ENCODE peak calls at places on chromosomes 1 and 21, in six cellular contexts. One of them, this sample, is unnamed.

GRCh38 chr1:202213361-202214088 is 19.9 kb downstream of the LGR6 start:
- DNase-seq in iPS DF 19.7: peak
- DNase-seq in fibroblast of lung: no peak
- DNase-seq in NCI-H1092: no peak
- DNase-seq in CD8-positive, alpha-beta T cell: no peak
- DNase-seq in HEK293T: peak
- DNase-seq in this sample: no peak

GRCh38 chr21:44082648-44083436 is 24.4 kb upstream of the PWP2 start:
- DNase-seq in CD8-positive, alpha-beta T cell: no peak
- DNase-seq in HEK293T: no peak
- DNase-seq in NCI-H1092: no peak
- DNase-seq in fibroblast of lung: no peak
- DNase-seq in iPS DF 19.7: no peak
- DNase-seq in this sample: no peak

GRCh38 chr1:2046225-2046917 is 3.8 kb upstream of the PRKCZ start:
- DNase-seq in iPS DF 19.7: peak
- DNase-seq in HEK293T: peak
- DNase-seq in CD8-positive, alpha-beta T cell: peak
- DNase-seq in fibroblast of lung: peak
- DNase-seq in NCI-H1092: no peak
- DNase-seq in this sample: no peak

GRCh38 chr1:41200728-41201127 is 41.4 kb downstream of the SCMH1 start:
- DNase-seq in iPS DF 19.7: no peak
- DNase-seq in CD8-positive, alpha-beta T cell: no peak
- DNase-seq in fibroblast of lung: no peak
- DNase-seq in HEK293T: no peak
- DNase-seq in NCI-H1092: no peak
- DNase-seq in this sample: no peak

GRCh38 chr1:160189649-160190625 is at the start of gene CASQ1:
- DNase-seq in CD8-positive, alpha-beta T cell: no peak
- DNase-seq in HEK293T: no peak
- DNase-seq in NCI-H1092: no peak
- DNase-seq in fibroblast of lung: peak
- DNase-seq in iPS DF 19.7: no peak
- DNase-seq in this sample: no peak

GRCh38 chr1:27569088-27569459 is 34.9 kb downstream of the AHDC1 start:
- DNase-seq in NCI-H1092: no peak
- DNase-seq in iPS DF 19.7: no peak
- DNase-seq in HEK293T: no peak
- DNase-seq in CD8-positive, alpha-beta T cell: no peak
- DNase-seq in fibroblast of lung: peak
- DNase-seq in this sample: no peak

GRCh38 chr21:34536820-34537219 is 24.8 kb upstream of the KCNE1 start:
- DNase-seq in iPS DF 19.7: no peak
- DNase-seq in NCI-H1092: no peak
- DNase-seq in fibroblast of lung: no peak
- DNase-seq in HEK293T: no peak
- DNase-seq in CD8-positive, alpha-beta T cell: no peak
- DNase-seq in this sample: no peak

GRCh38 chr1:94974224-94974623 is 47.3 kb upstream of the CNN3 start:
- DNase-seq in HEK293T: no peak
- DNase-seq in iPS DF 19.7: no peak
- DNase-seq in CD8-positive, alpha-beta T cell: no peak
- DNase-seq in NCI-H1092: no peak
- DNase-seq in fibroblast of lung: peak
- DNase-seq in this sample: peak

GRCh38 chr1:65166572-65167305 is 18.7 kb downstream of the AK4 start:
- DNase-seq in CD8-positive, alpha-beta T cell: no peak
- DNase-seq in fibroblast of lung: no peak
- DNase-seq in HEK293T: no peak
- DNase-seq in NCI-H1092: no peak
- DNase-seq in iPS DF 19.7: no peak
- DNase-seq in this sample: no peak

GRCh38 chr21:37358392-37358791 is 8.2 kb upstream of the DYRK1A start:
- DNase-seq in HEK293T: no peak
- DNase-seq in NCI-H1092: no peak
- DNase-seq in fibroblast of lung: no peak
- DNase-seq in iPS DF 19.7: no peak
- DNase-seq in CD8-positive, alpha-beta T cell: no peak
- DNase-seq in this sample: no peak

GRCh38 chr1:77514871-77515776 is 167.3 kb downstream of the ZZZ3 start:
- DNase-seq in HEK293T: no peak
- DNase-seq in NCI-H1092: no peak
- DNase-seq in CD8-positive, alpha-beta T cell: no peak
- DNase-seq in iPS DF 19.7: peak
- DNase-seq in fibroblast of lung: peak
- DNase-seq in this sample: peak

GRCh38 chr1:218683224-218683623 is 338.1 kb downstream of the TGFB2 start:
- DNase-seq in CD8-positive, alpha-beta T cell: no peak
- DNase-seq in fibroblast of lung: peak
- DNase-seq in HEK293T: no peak
- DNase-seq in NCI-H1092: no peak
- DNase-seq in iPS DF 19.7: no peak
- DNase-seq in this sample: no peak

GRCh38 chr1:245261786-245262185 is 107.0 kb downstream of the KIF26B start:
- DNase-seq in fibroblast of lung: no peak
- DNase-seq in HEK293T: no peak
- DNase-seq in CD8-positive, alpha-beta T cell: no peak
- DNase-seq in iPS DF 19.7: no peak
- DNase-seq in NCI-H1092: no peak
- DNase-seq in this sample: no peak